ENCODE peak calls at places on chromosomes 3 and 15, in five cellular contexts. P is left ventricle myocardium inferior, U is tibial nerve, N is IMR-90, R is epithelial cell of esophagus. H is an unnamed sample.

GRCh38 chr3:172259191-172259590 is 189.1 kb downstream of the GHSR start:
- DNase-seq in U (no peak), P (no peak), N (no peak), R (no peak), H (no peak)

GRCh38 chr15:93029613-93030429 is 59.2 kb downstream of the RGMA start:
- DNase-seq in N (peak), U (no peak), R (peak), P (no peak), H (peak)

GRCh38 chr3:193780810-193781472 is 187.9 kb downstream of the OPA1 start:
- DNase-seq in R (peak), P (peak), U (peak), N (peak), H (peak)

GRCh38 chr3:195209836-195210551 is 61.0 kb downstream of the XXYLT1 start:
- DNase-seq in P (peak), R (no peak), N (peak), U (peak), H (peak)

GRCh38 chr3:123584284-123584987 is 417 bp downstream of the HACD2 start:
- DNase-seq in U (peak), R (peak), N (no peak), P (peak), H (peak)

GRCh38 chr15:47293763-47294162 is 423.5 kb upstream of the SEMA6D start:
- DNase-seq in R (peak), U (peak), N (peak), P (peak), H (peak)

GRCh38 chr3:188915137-188915536 is 256.6 kb upstream of the TPRG1 start:
- DNase-seq in P (no peak), N (peak), U (no peak), R (peak), H (no peak)

GRCh38 chr3:11054739-11055438 is 62.3 kb downstream of the SLC6A1 start:
- DNase-seq in N (no peak), U (no peak), P (no peak), R (no peak), H (no peak)

GRCh38 chr3:105137911-105138310 is 228.8 kb upstream of the ALCAM start:
- DNase-seq in R (no peak), U (no peak), P (no peak), N (peak), H (no peak)

GRCh38 chr15:70561885-70562284 is 201.5 kb downstream of the UACA start:
- DNase-seq in N (no peak), U (no peak), R (no peak), P (no peak), H (no peak)

GRCh38 chr3:70108072-70108471 is 108.5 kb downstream of the SAMMSON start:
- DNase-seq in N (peak), R (peak), P (no peak), U (no peak), H (peak)

GRCh38 chr3:194562986-194563385 is 70.2 kb downstream of the TMEM44 start:
- DNase-seq in R (no peak), N (no peak), P (no peak), U (no peak), H (no peak)

GRCh38 chr3:71543371-71544016 is 40.0 kb downstream of the FOXP1 start:
- DNase-seq in R (no peak), N (no peak), U (no peak), P (no peak), H (no peak)

GRCh38 chr3:177731644-177732268 is 534.5 kb upstream of the TBL1XR1 start:
- DNase-seq in P (no peak), N (peak), U (no peak), R (peak), H (peak)

GRCh38 chr3:14414841-14415464 is 12.5 kb downstream of the SLC6A6 start:
- DNase-seq in P (no peak), N (no peak), R (no peak), U (no peak), H (no peak)

GRCh38 chr15:40743466-40743865 is 11.6 kb downstream of the RMDN3 start:
- DNase-seq in U (no peak), N (no peak), R (no peak), P (no peak), H (no peak)

GRCh38 chr3:66303556-66303955 is 82.8 kb downstream of the SLC25A26 start:
- DNase-seq in N (no peak), P (no peak), U (no peak), R (no peak), H (no peak)

GRCh38 chr3:4750306-4751056 is 228.8 kb upstream of the BHLHE40 start:
- DNase-seq in R (peak), U (no peak), N (peak), P (no peak), H (peak)

GRCh38 chr15:51687565-51687964 is 6.3 kb downstream of the SCG3 start:
- DNase-seq in N (no peak), R (peak), P (no peak), U (no peak), H (no peak)

GRCh38 chr15:51692154-51692553 is 10.9 kb downstream of the SCG3 start:
- DNase-seq in U (no peak), P (no peak), N (no peak), R (no peak), H (no peak)

GRCh38 chr15:51688863-51689262 is 7.6 kb downstream of the SCG3 start:
- DNase-seq in R (no peak), N (peak), U (no peak), P (no peak), H (no peak)
- TF ChIP-seq CTCF in R (peak), N (peak), U (no peak), P (peak), H (no peak)

DNA sequence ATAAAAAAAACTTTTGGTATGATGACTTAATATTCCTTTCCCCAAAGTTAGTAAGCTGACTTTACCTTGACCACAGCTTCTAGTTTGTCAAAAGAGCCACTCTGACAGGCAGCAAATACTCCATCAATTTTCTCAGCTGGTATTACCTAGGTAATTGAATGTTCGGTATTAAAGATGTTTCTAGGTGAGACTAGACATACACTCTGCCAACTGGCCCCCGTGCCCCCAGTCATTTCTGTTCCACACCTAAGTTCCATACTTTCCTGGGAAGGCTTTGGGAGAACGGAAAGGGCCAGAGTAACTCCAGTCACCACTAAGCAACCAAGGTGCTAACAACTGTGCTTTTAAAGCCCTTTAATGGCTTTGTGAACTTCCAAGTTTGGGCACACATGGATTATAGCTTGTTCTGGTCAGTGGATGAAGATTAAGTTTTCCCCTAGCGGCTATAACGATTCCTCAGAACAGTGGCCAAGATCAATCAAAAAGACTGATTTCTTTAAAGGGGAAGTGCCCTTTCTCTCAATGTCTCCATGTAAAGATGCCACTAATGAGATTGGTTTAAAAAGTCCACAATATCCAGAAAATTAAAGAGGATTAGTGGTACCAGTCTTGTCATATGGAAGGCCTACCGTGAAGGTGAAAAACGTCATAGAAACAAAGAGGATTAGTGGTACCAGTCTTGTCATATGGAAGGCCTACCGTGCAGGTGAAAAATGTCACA is 7.0 kb downstream of the EIF4A2 start:
- DNase-seq in R (peak), P (no peak), U (no peak), N (peak), H (peak)
- TF ChIP-seq CTCF in R (no peak), P (no peak), U (no peak), N (no peak), H (no peak)

DNA sequence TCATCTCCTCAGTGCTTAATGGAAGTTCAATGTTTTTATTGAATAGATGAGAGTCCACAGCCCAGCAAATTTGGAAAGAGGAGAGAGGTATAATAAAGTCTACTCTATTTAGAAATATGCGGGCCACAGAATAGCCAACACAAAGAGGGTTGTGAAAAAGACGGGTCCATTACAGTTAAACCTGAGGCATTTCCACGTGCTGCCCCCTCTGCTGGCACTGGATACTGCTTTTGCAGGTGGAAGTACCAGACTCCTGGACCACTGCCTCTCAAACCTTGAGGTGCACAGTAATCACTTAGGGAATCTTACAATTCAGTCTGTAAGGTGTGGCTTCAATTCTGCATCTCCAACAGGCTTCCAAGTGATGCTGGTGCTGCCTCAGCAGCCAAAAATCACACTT is 3.0 kb upstream of the TFDP2 start:
- DNase-seq in N (no peak), U (no peak), R (peak), P (no peak), H (peak)
- TF ChIP-seq CTCF in N (no peak), U (no peak), R (no peak), P (no peak), H (no peak)

GRCh38 chr15:83410532-83410931 is 36.6 kb upstream of the SH3GL3 start:
- DNase-seq in U (no peak), N (no peak), R (no peak), P (no peak), H (no peak)

DNA sequence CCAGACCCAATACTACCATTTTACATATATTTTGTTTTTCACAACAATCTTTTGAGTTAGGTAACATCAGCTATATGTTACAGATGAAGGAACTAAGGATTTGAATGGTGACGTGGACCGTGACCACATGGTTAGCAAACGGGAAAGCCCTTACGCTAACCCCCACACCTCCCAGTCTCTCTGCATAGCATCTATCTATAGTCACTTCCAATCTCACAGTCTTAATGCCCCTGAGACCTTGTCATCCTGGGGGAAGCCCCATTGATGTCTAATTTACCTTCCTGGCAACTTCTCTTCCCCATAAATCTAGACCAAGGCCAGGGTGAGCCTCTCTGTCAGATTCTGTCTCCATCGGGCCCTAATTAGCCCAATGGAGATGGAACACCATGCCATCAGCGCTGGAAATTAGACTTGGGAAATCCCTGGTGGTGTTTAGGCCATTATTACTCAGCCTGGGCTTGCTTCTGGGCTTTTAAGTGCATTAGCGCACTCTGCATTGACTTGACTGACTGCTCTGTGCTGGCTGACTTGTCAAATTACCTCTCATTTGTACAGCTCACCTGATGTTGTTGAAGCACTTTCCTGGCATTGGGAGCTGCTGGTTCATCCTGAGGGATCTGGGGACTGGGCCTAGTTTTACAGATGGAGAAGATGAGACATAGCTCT is 34.0 kb upstream of the SH3GL3 start:
- DNase-seq in R (no peak), N (no peak), P (no peak), U (no peak), H (no peak)
- TF ChIP-seq CTCF in R (no peak), N (no peak), P (no peak), U (no peak), H (no peak)

GRCh38 chr3:72641684-72642083 is 206.6 kb downstream of the SHQ1 start:
- DNase-seq in U (no peak), P (no peak), R (peak), N (no peak), H (no peak)
- TF ChIP-seq CTCF in U (no peak), P (no peak), R (no peak), N (no peak), H (no peak)

GRCh38 chr3:140151321-140151720 is 216.3 kb downstream of the CLSTN2 start:
- DNase-seq in N (no peak), U (no peak), P (no peak), R (no peak), H (no peak)

GRCh38 chr3:140148824-140149390 is 213.9 kb downstream of the CLSTN2 start:
- DNase-seq in P (no peak), N (no peak), R (no peak), U (no peak), H (no peak)

GRCh38 chr3:140143670-140144069 is 208.7 kb downstream of the CLSTN2 start:
- DNase-seq in R (no peak), N (no peak), U (no peak), P (no peak), H (no peak)

GRCh38 chr3:140147965-140148490 is 213.0 kb downstream of the CLSTN2 start:
- DNase-seq in P (no peak), N (no peak), R (no peak), U (no peak), H (no peak)

DNA sequence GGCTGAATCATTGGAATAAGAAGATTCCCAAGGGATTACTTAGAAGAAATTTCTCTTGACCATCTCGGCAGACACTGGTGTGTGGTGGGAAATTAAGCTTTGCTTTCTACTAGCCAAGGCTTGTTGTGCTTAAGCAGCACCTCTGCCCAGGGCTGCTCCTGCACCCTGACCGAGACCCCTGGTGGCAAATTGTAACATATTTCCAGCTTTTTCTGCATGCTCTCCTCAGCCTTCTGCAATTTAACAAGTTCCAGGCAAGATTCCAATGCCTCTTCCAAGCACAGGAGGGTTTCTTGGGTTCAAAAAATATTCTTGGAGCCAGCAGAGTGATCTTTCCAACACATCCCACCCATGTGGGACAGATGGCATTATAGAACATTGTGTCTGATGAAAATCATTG is 210.5 kb downstream of the CLSTN2 start:
- DNase-seq in N (no peak), P (no peak), R (no peak), U (no peak), H (no peak)
- TF ChIP-seq CTCF in N (no peak), P (no peak), R (no peak), U (no peak), H (no peak)

H was measured in MCF 10A.